ENCODE peak calls at places on chromosomes 3 and 15, in six cellular contexts. Z is GM12865; P is HL-60; U is AG09309; I is CD8-positive, alpha-beta T cell; G is RWPE1. H is an unnamed sample.

GRCh38 chr15:98916826-98917225 is 90.8 kb downstream of the PGPEP1L start:
- DNase-seq in P (no peak), U (no peak), G (no peak), I (no peak), Z (no peak), H (no peak)

GRCh38 chr3:178483704-178484103 is 52.5 kb upstream of the KCNMB2 start:
- DNase-seq in G (no peak), U (peak), Z (no peak), P (no peak), I (no peak), H (no peak)

GRCh38 chr3:167606836-167607235 is 46.9 kb downstream of the WDR49 start:
- DNase-seq in I (no peak), P (no peak), Z (no peak), U (no peak), G (no peak), H (no peak)

GRCh38 chr3:159174715-159175390 is 373.0 kb downstream of the MFSD1 start:
- DNase-seq in Z (no peak), P (no peak), G (no peak), U (no peak), I (no peak), H (no peak)

GRCh38 chr3:178072931-178073330 is 463.3 kb upstream of the KCNMB2 start:
- DNase-seq in U (no peak), Z (no peak), G (no peak), I (no peak), P (no peak), H (no peak)

GRCh38 chr3:139561959-139562676 is 22.6 kb upstream of the RBP1 start:
- DNase-seq in P (no peak), G (peak), I (no peak), Z (peak), U (no peak), H (no peak)

GRCh38 chr3:37140899-37141541 is 33.4 kb downstream of the LRRFIP2 start:
- DNase-seq in G (no peak), I (no peak), P (no peak), Z (no peak), U (no peak), H (no peak)

GRCh38 chr3:15499536-15499935 is 22.0 kb downstream of the COLQ start:
- DNase-seq in U (no peak), G (no peak), P (no peak), Z (no peak), I (no peak), H (no peak)

GRCh38 chr3:139134678-139135372 is 90.1 kb upstream of the PRR23C start:
- DNase-seq in U (no peak), G (peak), P (peak), I (no peak), Z (no peak), H (no peak)

GRCh38 chr15:52678036-52678467 is 1.1 kb downstream of the ATOSA start:
- DNase-seq in U (no peak), P (peak), G (peak), Z (peak), I (peak), H (no peak)
- TF ChIP-seq CTCF in U (peak), P (no peak), G (peak), Z (no peak), I (no peak), H (peak)

GRCh38 chr15:45253330-45253729 is 1.3 kb downstream of the SLC28A2 start:
- DNase-seq in I (no peak), U (no peak), G (no peak), P (no peak), Z (peak), H (no peak)
- TF ChIP-seq CTCF in I (peak), U (peak), G (peak), P (peak), Z (peak), H (peak)

DNA sequence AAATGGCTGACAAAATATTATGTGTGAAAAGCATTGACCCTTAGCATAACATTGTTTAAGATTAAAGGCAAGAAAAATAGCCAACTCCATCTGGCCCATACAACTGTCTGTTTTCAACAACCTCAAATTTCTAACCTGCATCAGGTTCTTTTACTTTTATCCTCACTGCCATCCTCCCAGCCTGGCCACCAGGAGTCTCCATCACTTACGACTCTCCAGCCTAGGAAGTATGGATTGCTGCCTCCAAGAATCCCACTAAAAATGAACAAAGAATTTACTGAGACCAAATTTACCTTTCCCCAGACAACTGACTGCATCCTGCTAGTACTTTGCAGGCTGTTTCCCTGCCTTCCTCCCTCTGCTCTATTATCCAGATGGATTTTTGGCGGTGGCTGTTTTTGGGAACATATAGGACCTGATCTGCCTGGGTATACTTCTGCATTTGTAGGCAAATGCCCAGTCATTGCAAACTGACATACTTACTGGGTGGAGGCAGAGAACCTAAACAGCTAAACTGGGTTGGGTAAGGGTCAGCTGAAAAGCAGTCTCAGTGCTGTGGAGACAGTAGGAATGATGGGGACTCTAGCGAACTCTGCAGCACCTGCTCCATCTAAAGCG is 144.2 kb downstream of the GHSR start:
- DNase-seq in U (no peak), I (no peak), Z (no peak), G (no peak), P (no peak), H (no peak)
- TF ChIP-seq CTCF in U (no peak), I (no peak), Z (no peak), G (no peak), P (no peak), H (no peak)

DNA sequence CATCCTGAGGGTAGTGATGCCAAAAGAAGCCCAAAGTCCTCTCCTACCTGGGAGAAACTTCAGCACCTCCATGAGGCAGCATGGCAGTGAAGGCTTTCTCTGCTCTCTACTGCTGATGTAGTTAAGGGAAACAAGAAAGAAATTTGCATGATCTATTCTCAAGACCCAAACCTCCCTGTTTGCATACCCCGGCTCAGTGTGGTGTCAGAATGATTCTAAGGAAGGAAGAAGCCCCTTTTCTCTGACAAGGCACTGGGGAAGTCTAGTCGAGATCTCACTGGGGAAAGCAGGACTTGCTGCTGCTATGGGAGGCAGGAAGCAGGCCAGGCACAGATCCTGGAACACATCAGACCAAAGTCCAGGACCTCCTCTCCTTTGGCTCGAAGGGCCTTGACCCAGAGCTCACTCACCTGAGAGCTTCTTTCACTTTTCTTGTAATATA is 89.4 kb upstream of the ICE2 start:
- DNase-seq in U (no peak), I (no peak), P (no peak), Z (peak), G (no peak), H (no peak)
- TF ChIP-seq CTCF in U (no peak), I (no peak), P (no peak), Z (no peak), G (no peak), H (no peak)

H was measured in D721Med.